ENCODE peak calls at places on chromosome 18, in five cellular contexts. E, N, K, T and Y are unnamed samples.

GRCh38 chr18:10681581-10682367 is 155.9 kb downstream of the NAPG start:
- DNase-seq in E (no peak), N (no peak), T (no peak), K (no peak), Y (no peak)

GRCh38 chr18:22173221-22173927 is 4.0 kb downstream of the GATA6 start:
- DNase-seq in N (no peak), E (no peak), T (no peak), K (no peak), Y (no peak)

GRCh38 chr18:73983970-73984369 is 163.7 kb downstream of the FBXO15 start:
- DNase-seq in K (no peak), N (no peak), T (no peak), E (no peak), Y (no peak)

GRCh38 chr18:25076980-25077780 is 274.8 kb downstream of the ZNF521 start:
- DNase-seq in T (no peak), E (no peak), K (no peak), N (no peak), Y (no peak)

GRCh38 chr18:79964330-79965118 is at the start of gene HSBP1L1:
- DNase-seq in N (no peak), E (peak), K (no peak), T (peak), Y (no peak)

GRCh38 chr18:75280427-75281280 is 70.1 kb downstream of the TSHZ1 start:
- DNase-seq in E (no peak), K (no peak), T (peak), N (no peak), Y (no peak)

GRCh38 chr18:76357585-76358265 is 137.3 kb downstream of the ZNF516 start:
- DNase-seq in K (no peak), T (peak), E (no peak), N (no peak), Y (no peak)

GRCh38 chr18:79366177-79367094 is 29.3 kb upstream of the NFATC1 start:
- DNase-seq in E (peak), N (no peak), K (no peak), T (peak), Y (no peak)

GRCh38 chr18:58558514-58558913 is 70.4 kb downstream of the ALPK2 start:
- DNase-seq in N (no peak), T (no peak), K (no peak), E (no peak), Y (no peak)

GRCh38 chr18:46756172-46756558 is 688 bp downstream of the ST8SIA5 start:
- DNase-seq in N (no peak), E (no peak), K (no peak), T (no peak), Y (no peak)

GRCh38 chr18:45761512-45762114 is 37.6 kb downstream of the SLC14A1 start:
- DNase-seq in N (no peak), E (no peak), T (no peak), K (no peak), Y (no peak)

GRCh38 chr18:58027341-58027740 is 16.7 kb upstream of the NEDD4L start:
- DNase-seq in N (no peak), T (no peak), K (no peak), E (no peak), Y (no peak)

GRCh38 chr18:79404567-79404910 is 8.8 kb downstream of the NFATC1 start:
- DNase-seq in E (no peak), K (no peak), T (no peak), N (no peak), Y (no peak)

GRCh38 chr18:79524181-79525078 is 128.7 kb downstream of the NFATC1 start:
- DNase-seq in E (no peak), N (peak), K (no peak), T (no peak), Y (no peak)

GRCh38 chr18:56383349-56383748 is 255.0 kb downstream of the TXNL1 start:
- DNase-seq in N (no peak), E (no peak), T (no peak), K (no peak), Y (no peak)

GRCh38 chr18:79609021-79609461 is 70.6 kb upstream of the CTDP1 start:
- DNase-seq in K (no peak), T (no peak), E (no peak), N (peak), Y (no peak)

GRCh38 chr18:80004600-80005342 is 16.4 kb upstream of the TXNL4A start:
- DNase-seq in N (no peak), T (no peak), E (no peak), K (no peak), Y (no peak)

GRCh38 chr18:54389143-54389505 is 31.4 kb downstream of the C18orf54 start:
- DNase-seq in T (no peak), K (no peak), E (no peak), N (no peak), Y (no peak)

GRCh38 chr18:76405761-76406356 is 89.2 kb downstream of the ZNF516 start:
- DNase-seq in T (peak), K (peak), E (peak), N (no peak), Y (peak)

GRCh38 chr18:14935210-14935609 is 187.2 kb downstream of the ANKRD30B start:
- DNase-seq in K (peak), N (no peak), T (no peak), E (no peak), Y (no peak)

GRCh38 chr18:28063181-28063790 is 113.6 kb downstream of the CDH2 start:
- DNase-seq in N (no peak), K (no peak), T (peak), E (peak), Y (no peak)

GRCh38 chr18:31512203-31512764 is 14.3 kb downstream of the DSG2 start:
- DNase-seq in E (peak), T (peak), K (no peak), N (no peak), Y (no peak)

GRCh38 chr18:6648581-6648980 is 80.9 kb upstream of the ARHGAP28 start:
- DNase-seq in E (no peak), T (no peak), N (no peak), K (no peak), Y (no peak)

GRCh38 chr18:48116017-48116416 is 185.6 kb upstream of the SMAD2 start:
- DNase-seq in K (no peak), E (no peak), N (no peak), T (no peak), Y (no peak)
- TF ChIP-seq CTCF in K (no peak), E (no peak), N (no peak), T (no peak), Y (no peak)

DNA sequence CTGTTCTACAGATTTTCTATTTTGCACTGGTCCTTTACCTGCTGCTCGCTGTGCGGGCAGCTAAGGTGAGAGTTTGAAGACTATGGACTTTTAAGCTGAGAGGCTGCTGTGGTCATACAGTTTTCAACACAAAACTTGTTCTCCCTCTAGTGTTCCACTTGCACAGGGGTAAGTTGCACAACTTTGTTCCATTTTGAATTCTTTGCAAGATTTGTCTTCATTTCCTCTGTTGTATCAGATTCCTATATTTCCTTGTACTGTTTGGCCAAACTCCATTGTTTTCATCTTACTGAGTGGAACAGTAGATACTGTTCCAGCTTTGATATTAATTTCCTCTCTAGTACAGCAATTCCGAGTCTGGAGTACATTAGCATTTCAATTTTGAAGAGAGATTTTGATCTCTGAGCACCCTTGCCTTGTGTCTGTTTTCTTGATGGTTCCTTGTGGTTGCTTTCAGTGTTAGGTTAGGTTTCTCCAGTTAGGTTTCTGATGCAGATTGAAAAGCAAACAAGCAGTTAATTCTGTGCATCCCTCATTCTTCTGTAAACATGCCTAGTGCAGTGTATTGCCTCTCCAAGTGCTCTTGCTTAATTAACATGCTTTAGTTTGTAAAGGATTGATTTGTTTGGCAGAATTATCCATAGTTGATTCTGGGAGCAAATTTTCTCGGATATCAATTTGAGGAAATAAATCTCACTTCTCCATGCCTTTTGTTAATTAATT is 188.8 kb downstream of the PTPRM start:
- DNase-seq in T (peak), N (no peak), K (no peak), E (peak), Y (no peak)
- TF ChIP-seq CTCF in T (peak), N (peak), K (peak), E (peak), Y (peak)

GRCh38 chr18:9334351-9335254 is at the start of gene TWSG1:
- DNase-seq in K (peak), N (peak), T (peak), E (peak), Y (peak)
- TF ChIP-seq CTCF in K (peak), N (peak), T (peak), E (peak), Y (peak)

DNA sequence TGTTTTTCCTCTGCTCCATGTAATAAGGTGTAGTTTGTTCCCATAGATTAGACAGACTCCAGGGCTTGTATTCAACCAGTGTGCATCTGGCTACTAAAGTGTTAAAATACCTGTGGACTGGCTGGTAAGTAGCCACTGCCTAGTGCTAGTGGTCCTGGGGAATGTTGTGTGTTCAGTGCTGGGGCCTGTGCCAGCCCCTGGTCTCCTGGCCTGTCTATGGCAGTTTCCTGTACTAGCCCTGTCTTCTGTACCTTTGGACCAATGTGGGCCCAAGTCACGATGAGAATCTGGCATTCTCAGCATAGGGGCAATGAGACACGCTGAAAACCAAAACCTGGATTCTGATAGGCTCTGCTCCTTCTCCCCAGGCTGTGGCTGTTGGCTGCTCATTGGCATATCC is 170.4 kb downstream of the PTPRM start:
- DNase-seq in E (no peak), N (no peak), K (no peak), T (no peak), Y (no peak)
- TF ChIP-seq CTCF in E (no peak), N (no peak), K (no peak), T (no peak), Y (no peak)

GRCh38 chr18:3150274-3150673 is 69.5 kb downstream of the MYOM1 start:
- DNase-seq in K (no peak), T (no peak), N (no peak), E (no peak), Y (no peak)
- TF ChIP-seq CTCF in K (no peak), T (no peak), N (no peak), E (no peak), Y (no peak)

GRCh38 chr18:50057009-50057408 is 137.9 kb downstream of the MYO5B start:
- DNase-seq in K (no peak), E (no peak), T (no peak), N (no peak), Y (no peak)

GRCh38 chr18:50056185-50056584 is 138.8 kb downstream of the MYO5B start:
- DNase-seq in E (no peak), N (no peak), K (no peak), T (no peak), Y (no peak)

GRCh38 chr18:50053142-50053541 is 141.8 kb downstream of the MYO5B start:
- DNase-seq in K (no peak), T (no peak), E (no peak), N (no peak), Y (no peak)

GRCh38 chr18:50055474-50055873 is 139.5 kb downstream of the MYO5B start:
- DNase-seq in T (no peak), K (no peak), N (no peak), E (no peak), Y (no peak)

DNA sequence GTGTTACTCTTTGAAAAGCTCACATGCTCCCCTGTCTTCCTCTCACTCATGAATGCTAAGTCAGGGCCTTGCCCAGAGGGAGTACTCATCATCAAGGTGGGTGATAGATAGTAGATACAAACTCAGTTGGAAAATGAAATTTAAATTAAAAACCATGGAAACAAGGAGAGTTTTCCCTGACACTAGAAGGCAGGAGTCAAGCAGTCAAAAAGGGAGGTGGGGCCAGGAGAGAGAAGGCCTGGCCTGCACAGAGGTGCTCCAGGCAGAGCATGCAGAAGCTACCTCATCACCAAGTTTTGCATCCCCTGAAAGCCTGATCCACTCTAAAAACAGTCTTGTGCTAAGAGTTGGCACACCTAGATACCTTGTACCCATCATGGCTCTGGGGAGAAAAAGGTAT is 143.7 kb downstream of the MYO5B start:
- DNase-seq in N (no peak), K (no peak), E (peak), T (no peak), Y (no peak)
- TF ChIP-seq CTCF in N (peak), K (peak), E (peak), T (no peak), Y (peak)

DNA sequence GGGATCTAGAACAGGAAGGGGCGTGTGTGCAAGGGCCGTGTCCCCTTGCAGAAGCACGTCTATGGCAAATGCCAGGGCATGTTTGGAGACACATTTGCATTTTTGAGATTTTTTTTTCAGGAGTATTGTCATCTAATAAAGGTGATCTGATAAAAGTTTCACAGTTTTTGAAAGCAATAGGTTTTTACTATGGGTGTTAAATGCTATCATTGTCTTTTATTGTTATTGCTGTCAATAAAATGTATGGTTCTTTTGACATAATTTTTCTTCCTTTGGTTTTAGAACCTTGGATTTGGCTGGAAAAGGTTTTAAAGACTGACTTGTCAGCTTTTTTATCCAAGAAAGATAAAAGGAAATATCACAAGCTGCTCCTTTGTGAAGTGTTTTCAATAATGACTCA is 52.2 kb downstream of the MTCL1 start:
- DNase-seq in E (no peak), T (no peak), N (no peak), K (no peak), Y (no peak)
- TF ChIP-seq CTCF in E (no peak), T (no peak), N (no peak), K (no peak), Y (no peak)

DNA sequence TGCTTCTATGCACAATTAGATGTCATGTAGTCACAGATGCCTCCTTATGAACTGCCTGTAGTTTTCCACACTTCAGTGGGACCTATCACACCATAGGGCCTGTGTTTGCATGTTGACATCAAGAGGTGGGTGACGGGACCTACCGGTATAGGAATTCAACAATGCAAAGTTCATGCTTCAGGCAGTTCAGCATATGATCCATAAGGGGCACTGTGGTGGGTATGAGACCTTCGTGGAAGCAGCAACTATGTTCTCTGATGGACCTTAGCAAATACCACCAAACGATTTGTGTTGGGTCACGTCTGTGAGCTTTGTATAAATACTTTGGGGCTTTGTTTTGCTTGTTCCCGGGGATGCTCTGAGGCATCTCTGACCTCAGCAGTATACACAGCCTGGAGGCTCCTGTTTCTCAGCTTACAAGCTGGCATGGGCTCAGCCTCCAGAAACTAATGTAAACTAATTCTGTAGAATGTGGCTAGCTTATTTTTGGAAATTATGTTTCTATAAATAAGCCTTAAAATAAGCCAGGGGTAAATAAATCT is 111.6 kb downstream of the DTNA start:
- DNase-seq in N (no peak), E (no peak), T (no peak), K (no peak), Y (no peak)
- TF ChIP-seq CTCF in N (no peak), E (no peak), T (no peak), K (no peak), Y (no peak)

GRCh38 chr18:33317640-33318039 is 122.9 kb downstream of the CCDC178 start:
- DNase-seq in K (no peak), E (no peak), T (no peak), N (no peak), Y (no peak)

GRCh38 chr18:33316146-33316587 is 124.4 kb downstream of the CCDC178 start:
- DNase-seq in T (no peak), K (no peak), E (no peak), N (no peak), Y (no peak)
- TF ChIP-seq CTCF in T (no peak), K (no peak), E (no peak), N (no peak), Y (no peak)